ENCODE peak calls at places on chromosomes 11 and 22, in four cellular contexts. S is HCT116, T is Panc1, O is K562. D is an unnamed sample.

GRCh38 chr11:126467046-126467370 is 111.5 kb downstream of the ST3GAL4 start:
- DNase-seq in S (no peak), T (no peak), O (no peak), D (no peak)

GRCh38 chr11:10881892-10882291 is 24.0 kb upstream of the ZBED5 start:
- DNase-seq in S (no peak), T (no peak), O (no peak), D (no peak)

GRCh38 chr11:35372565-35373283 is 46.6 kb downstream of the SLC1A2 start:
- DNase-seq in S (no peak), T (no peak), O (no peak), D (no peak)

GRCh38 chr11:133903875-133904817 is 52.6 kb downstream of the IGSF9B start:
- DNase-seq in S (no peak), T (no peak), O (no peak), D (no peak)

GRCh38 chr11:96470521-96470920 is 80.7 kb downstream of the JRKL start:
- DNase-seq in S (no peak), T (no peak), O (no peak), D (no peak)

GRCh38 chr22:31121403-31121802 is 1.4 kb upstream of the INPP5J start:
- DNase-seq in S (no peak), T (no peak), O (no peak), D (no peak)

GRCh38 chr22:47395481-47395880 is 633.0 kb downstream of the TBC1D22A start:
- DNase-seq in S (no peak), T (peak), O (no peak), D (no peak)

GRCh38 chr11:107857550-107858216 is 904 bp downstream of the SLC35F2 start:
- DNase-seq in S (no peak), T (peak), O (no peak), D (no peak)

GRCh38 chr22:20641198-20641892 is 132.6 kb upstream of the SERPIND1 start:
- DNase-seq in S (no peak), T (no peak), O (no peak), D (no peak)

GRCh38 chr11:122772945-122773344 is 65.4 kb upstream of the CRTAM start:
- DNase-seq in S (no peak), T (no peak), O (no peak), D (no peak)

GRCh38 chr11:9716275-9717039 is 52.6 kb downstream of the SWAP70 start:
- DNase-seq in S (no peak), T (no peak), O (no peak), D (no peak)

GRCh38 chr11:100576044-100577021 is 110.8 kb upstream of the ARHGAP42 start:
- DNase-seq in S (peak), T (peak), O (peak), D (peak)

GRCh38 chr22:34975721-34976120 is 90.2 kb upstream of the ISX start:
- DNase-seq in S (no peak), T (no peak), O (no peak), D (no peak)

DNA sequence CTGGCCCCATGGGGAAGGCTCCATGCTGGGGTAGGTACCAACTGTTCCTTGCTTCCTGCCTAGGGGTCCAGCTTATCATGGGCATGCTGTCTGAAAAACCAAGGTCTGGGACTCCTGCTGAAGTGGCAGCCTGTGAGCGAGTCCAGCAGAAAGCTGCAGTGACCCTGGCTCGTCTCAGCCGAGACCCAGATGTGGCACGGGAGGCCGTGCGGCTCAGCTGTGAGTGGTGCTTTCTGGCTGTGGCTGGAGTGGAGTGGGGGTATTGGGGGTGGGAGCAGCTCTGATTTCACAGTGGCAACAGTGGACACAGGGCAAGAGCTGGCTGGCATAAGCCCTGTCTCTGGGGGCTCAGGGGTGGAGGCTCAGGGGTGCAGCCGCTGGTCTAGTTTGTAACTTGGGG is 124.1 kb downstream of the INSC start:
- DNase-seq in S (no peak), T (no peak), O (no peak), D (no peak)
- TF ChIP-seq POLR2AphosphoS5 in S (no peak), T (no peak), O (no peak), D (no peak)

DNA sequence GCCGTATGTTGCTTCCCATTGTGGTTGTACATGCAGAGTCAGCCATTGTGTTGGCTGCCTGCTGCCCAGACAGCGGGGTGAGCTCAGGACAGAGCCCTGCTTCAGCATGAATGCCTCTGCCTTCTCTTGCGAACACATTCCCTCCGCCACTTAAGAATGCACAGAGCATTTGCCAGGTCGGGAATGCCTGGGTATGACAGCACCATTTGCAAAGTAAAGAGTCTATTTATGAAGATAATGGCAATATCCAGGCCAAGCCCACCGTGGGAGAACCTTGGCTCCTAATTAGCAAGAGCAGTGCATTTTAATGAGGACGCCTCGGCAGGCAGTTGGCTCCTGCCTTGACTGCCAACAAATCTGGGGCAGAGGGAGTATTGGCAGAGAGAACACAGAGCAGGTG is 62.5 kb upstream of the SORL1 start:
- DNase-seq in S (no peak), T (no peak), O (no peak), D (no peak)
- TF ChIP-seq TCF7L2 in S (no peak), T (no peak), O (no peak), D (no peak)

DNA sequence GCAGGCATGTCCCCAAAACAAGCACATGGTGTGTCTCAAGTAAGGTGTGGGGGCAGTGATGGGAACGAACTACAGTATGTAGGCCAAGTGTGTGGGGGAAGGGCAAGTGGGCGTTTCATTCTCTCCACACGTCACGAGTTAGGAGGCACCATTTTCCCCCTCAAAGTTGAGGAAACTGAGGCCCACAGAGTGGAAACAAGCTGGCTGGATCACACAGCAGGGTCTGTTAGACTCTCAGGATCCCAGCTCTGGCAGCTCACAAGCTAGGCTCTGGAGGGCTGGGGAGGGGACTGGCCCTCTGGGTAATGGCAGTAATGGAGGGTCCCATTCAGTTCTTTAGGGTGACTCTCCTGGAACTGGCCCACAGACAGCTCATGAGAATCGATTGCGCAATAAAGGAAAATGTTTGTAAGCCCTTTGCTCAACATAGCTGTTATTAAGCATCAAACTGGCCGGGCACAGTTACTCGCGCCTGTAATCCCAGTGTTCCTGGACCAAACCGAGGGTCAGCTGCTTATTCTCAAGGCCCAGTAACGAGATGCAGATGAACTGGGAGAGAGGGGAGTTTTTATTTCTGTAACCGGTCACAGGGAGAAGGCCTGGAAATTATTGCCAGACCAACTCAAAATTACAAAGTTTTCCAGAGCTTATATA is 24.1 kb upstream of the TUB start:
- DNase-seq in S (no peak), T (no peak), O (no peak), D (no peak)
- TF ChIP-seq POLR2AphosphoS5 in S (no peak), T (no peak), O (no peak), D (no peak)

GRCh38 chr11:16468735-16469446 is 112.5 kb upstream of the SOX6 start:
- DNase-seq in S (no peak), T (no peak), O (no peak), D (no peak)

GRCh38 chr11:16469968-16470367 is 113.6 kb upstream of the SOX6 start:
- DNase-seq in S (no peak), T (no peak), O (no peak), D (no peak)

GRCh38 chr11:16474659-16475058 is 118.3 kb upstream of the SOX6 start:
- DNase-seq in S (no peak), T (no peak), O (no peak), D (no peak)
- TF ChIP-seq TCF7L2 in S (no peak), T (no peak), O (no peak), D (no peak)